ENCODE peak calls at places on chromosomes 4 and X, in four cellular contexts. U is K562, C is HL-60, V is GM12878. R is an unnamed sample.

GRCh38 chrX:85108165-85108564 is 104.5 kb downstream of the APOOL start:
- DNase-seq in V (no peak), U (no peak), C (no peak), R (no peak)

GRCh38 chr4:145716661-145717200 is 36.8 kb downstream of the C4orf51 start:
- DNase-seq in U (no peak), V (no peak), C (no peak), R (no peak)

GRCh38 chrX:135185795-135186443 is 14.7 kb upstream of the CT55 start:
- DNase-seq in U (peak; percentile 54), C (peak; percentile 46), V (peak; percentile 11), R (peak; percentile 11)

GRCh38 chr4:14856076-14856926 is 146.0 kb upstream of the CPEB2 start:
- DNase-seq in U (peak; percentile 83), V (peak; percentile 96), C (peak; percentile 61), R (no peak)

GRCh38 chr4:118869808-118870342 is 18.8 kb upstream of the SYNPO2 start:
- DNase-seq in V (no peak), U (no peak), C (no peak), R (no peak)

GRCh38 chr4:127403523-127404084 is 229.2 kb upstream of the INTU start:
- DNase-seq in C (no peak), V (no peak), U (no peak), R (no peak)

GRCh38 chr4:139665079-139665689 is 435 bp upstream of the MGST2 start:
- DNase-seq in V (no peak), C (no peak), U (no peak), R (no peak)

GRCh38 chrX:140064993-140065392 is 99.7 kb upstream of the CXorf66 start:
- DNase-seq in V (no peak), C (peak; percentile 56), U (no peak), R (no peak)

GRCh38 chr4:66062044-66062443 is 391.8 kb upstream of the EPHA5 start:
- DNase-seq in V (no peak), C (no peak), U (no peak), R (no peak)

GRCh38 chrX:34300871-34301270 is 168.8 kb upstream of the FAM47A start:
- DNase-seq in C (peak; percentile 60), V (no peak), U (peak; percentile 4), R (no peak)

GRCh38 chr4:138049350-138049749 is 192.8 kb downstream of the SLC7A11 start:
- DNase-seq in C (no peak), U (no peak), V (no peak), R (no peak)

GRCh38 chr4:177403746-177404145 is 38.5 kb downstream of the AGA start:
- DNase-seq in U (no peak), C (no peak), V (no peak), R (no peak)

DNA sequence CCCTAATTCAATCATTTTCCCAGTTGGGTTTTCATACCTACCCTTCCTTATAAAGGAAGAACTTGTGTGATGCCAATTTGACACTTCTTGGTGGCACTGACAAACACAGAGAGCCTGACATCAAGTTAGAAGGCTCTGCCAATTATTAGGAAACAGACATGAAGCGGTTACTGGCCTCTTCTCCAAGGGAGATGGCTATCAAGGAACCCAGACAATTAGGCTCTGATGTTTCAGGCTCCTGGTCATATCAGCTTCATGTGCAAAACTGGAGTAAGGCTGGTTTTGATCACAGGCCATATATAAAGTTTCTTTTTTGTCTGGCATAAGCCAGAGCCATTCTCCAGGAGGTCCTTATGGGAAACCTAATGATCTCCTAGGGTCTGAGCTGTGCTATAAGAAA is 428 bp downstream of the ARL13A start:
- DNase-seq in U (no peak), V (no peak), C (no peak), R (no peak)
- TF ChIP-seq SPI1 in U (no peak), V (no peak), C (no peak), R (no peak)

GRCh38 chrX:19514791-19515614 is at the start of gene MAP3K15:
- DNase-seq in C (peak; percentile 16), V (no peak), U (peak; percentile 29), R (peak; percentile 32)
- TF ChIP-seq POLR2AphosphoS5 in C (no peak), V (no peak), U (no peak), R (no peak)

DNA sequence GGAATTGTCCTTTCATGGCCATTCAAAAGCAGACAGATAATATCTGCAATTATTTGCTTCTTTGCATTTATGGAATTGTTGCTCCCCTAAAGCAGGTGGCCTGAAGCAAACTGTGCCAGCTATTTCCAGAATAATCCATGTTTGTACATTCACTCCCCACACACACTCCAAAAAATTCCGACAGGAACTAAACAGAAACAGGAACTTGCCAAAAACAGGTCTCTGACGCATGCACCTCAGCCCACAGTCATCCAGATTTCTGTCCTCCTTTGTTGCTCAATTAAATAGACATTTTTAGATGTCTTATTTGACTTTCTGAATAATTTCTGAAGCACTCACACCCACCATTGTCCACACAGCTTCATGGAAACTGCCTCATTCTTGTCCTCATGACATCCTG is 71.5 kb upstream of the EDNRA start:
- DNase-seq in C (no peak), V (no peak), U (no peak), R (no peak)
- TF ChIP-seq SPI1 in C (no peak), V (no peak), U (no peak), R (no peak)

GRCh38 chrX:133606990-133607389 is 191.7 kb upstream of the GPC4 start:
- DNase-seq in C (no peak), U (no peak), V (no peak), R (no peak)

GRCh38 chrX:133609151-133609550 is 193.9 kb upstream of the GPC4 start:
- DNase-seq in V (no peak), C (no peak), U (no peak), R (no peak)

GRCh38 chrX:133610056-133610455 is 194.8 kb upstream of the GPC4 start:
- DNase-seq in V (no peak), C (no peak), U (no peak), R (no peak)

GRCh38 chrX:133607419-133608348 is 192.4 kb upstream of the GPC4 start:
- DNase-seq in C (no peak), U (no peak), V (no peak), R (no peak)

DNA sequence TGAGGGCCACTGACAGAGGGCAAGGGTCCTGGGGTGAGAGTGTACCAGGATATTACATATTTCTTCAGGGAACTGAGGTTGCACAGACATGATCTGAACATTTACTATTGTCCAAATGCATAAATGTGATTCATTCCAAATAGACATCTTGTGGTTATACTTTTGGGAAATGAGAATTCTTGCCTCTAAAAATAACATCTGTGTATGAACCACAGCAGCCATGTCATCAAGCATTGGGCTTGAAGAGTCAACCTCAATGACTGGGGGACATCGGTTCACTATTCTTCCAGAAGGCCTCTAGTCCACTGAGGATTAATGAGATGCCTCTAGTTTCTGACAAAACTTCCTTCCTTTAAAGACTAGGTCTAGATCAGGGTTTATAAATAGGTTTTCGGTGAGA is 193.1 kb upstream of the GPC4 start:
- DNase-seq in V (no peak), U (no peak), C (no peak), R (no peak)
- TF ChIP-seq POLR2AphosphoS5 in V (no peak), U (no peak), C (no peak), R (no peak)

DNA sequence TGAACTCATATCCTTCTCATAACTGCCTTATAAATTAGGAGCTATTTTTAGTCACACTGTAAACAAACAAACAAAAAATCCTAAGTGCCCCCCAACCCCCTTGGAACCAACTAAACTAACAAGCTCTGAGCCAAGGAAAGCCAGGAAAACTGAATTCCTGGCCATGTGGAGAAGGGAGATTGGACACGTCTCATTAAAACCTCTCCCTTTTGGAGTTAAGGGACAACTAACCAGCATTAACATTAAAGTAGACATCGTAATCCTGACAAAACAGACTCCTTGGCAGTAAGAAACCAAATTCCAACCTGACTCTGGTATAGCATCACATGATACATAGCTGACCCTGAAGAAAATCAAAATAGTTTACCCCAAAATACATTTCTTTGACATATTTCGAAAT is 937.1 kb upstream of the GRIA3 start:
- DNase-seq in U (no peak), V (no peak), C (no peak), R (no peak)
- TF ChIP-seq SPI1 in U (no peak), V (no peak), C (no peak), R (no peak)

DNA sequence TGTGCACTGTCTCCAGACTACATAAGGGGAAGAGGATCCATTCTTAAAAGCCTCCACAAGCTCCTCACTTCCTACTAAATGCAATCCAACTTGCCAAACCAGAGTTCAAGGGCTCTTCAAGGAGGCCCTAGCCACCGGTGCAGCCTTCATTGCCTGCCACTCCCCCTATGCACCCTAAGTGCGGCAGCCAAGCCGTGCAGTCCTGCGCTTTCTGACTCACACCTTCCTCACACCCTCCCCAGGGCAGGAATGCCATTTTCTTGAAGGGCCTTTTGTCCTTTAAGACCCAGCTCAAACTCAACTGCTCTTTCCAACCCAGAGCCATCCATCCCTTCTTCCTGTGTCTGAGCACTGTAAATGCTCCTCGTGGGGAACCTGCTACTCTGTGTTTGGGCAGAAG is 65.5 kb downstream of the TMEM154 start:
- DNase-seq in C (no peak), U (no peak), V (no peak), R (no peak)
- TF ChIP-seq POLR2AphosphoS5 in C (no peak), U (no peak), V (no peak), R (no peak)

DNA sequence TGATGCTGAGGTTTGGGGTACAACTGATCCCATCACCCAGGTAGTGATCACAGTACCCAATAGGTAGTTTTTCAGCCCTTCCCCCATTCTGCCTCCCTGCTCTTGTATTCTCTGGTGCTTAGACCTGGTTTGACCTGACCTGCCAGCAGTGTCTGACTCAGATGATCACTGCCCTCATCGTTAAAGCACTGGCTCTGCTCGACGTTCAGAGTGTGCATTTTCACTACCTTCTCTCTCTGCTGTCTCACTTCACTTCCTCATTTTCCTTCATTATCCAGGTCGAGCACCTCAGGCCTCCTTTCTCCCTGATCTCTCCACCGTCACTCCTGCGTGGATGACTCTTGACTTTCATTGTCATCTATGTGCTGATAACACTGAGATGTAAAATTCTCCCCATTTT is 83.6 kb downstream of the PARM1 start:
- DNase-seq in V (no peak), C (no peak), U (no peak), R (no peak)
- TF ChIP-seq SPI1 in V (peak; percentile 50), C (peak; percentile 87), U (peak; percentile 63), R (peak; percentile 39)

DNA sequence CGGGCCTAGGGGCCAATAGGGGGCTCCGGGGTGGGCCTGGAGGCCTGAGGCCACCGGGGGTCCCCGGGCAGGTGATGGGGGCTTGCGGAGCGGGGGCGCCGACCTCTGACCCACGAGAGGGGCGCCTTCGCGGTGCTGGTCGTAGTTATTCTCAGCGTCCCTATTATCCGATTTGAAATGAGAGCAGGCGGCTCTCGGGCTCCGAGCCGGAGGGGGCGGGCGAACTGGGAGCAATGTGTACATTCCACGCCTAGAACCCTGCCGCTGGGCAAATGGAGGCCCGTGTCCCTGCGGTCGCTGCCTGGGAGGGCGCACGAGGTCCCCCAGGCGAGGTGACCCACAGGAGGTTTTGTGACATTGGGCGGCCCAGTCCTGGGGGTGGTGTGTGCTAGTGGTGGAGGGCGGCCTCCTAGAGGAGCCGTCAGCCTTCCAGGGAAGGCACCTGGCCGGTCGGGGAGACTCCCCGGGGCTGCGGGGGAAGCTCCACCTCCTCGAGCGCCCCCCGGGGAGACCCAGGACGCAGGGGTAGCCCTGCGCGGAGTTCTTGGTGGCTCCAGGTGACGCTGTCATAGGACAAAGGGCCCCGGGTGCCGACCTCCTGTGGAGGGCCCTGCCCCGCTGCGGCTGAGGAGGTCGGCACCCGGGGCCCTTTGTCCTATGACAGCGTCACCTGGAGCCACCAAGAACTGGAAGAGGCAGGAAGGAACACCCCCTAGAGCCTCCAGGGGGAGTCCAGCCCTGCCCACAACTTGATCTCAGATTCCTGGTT is 102.6 kb upstream of the PRKX start:
- DNase-seq in U (peak; percentile 56), C (peak; percentile 68), V (peak; percentile 13), R (peak; percentile 6)
- TF ChIP-seq POLR2AphosphoS5 in U (no peak), C (peak; percentile 52), V (peak; percentile 50), R (no peak)

DNA sequence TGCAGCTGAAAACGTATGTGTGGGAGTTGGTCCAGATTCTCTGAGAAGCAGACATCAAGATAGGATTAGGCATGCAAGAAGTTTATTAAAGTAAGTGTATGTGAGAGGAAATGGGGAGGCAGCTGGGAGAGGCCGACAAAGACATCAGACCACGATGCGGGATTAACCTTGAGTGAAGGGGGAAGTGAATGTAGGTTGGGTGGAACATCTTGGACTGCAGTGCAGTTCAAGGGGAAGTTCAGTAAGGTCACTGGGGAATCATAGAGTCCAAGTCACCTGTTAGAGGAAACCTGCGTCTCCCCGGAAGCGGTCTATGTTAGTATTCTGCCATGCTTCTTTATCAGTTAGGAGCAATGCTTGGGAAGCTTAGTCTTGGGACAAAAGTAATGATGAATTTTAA is 22.0 kb downstream of the CXCL8 start:
- DNase-seq in U (no peak), C (peak; percentile 70), V (peak; percentile 11), R (no peak)
- TF ChIP-seq SPI1 in U (peak; percentile 66), C (peak; percentile 92), V (peak; percentile 50), R (no peak)